ENCODE peak calls at places on chromosomes 4 and X, in ten cellular contexts. M is activated CD8-positive, alpha-beta memory T cell treated with anti-CD3 and anti-CD28 coated beads for 24 hours; W is sigmoid colon; K is naive thymus-derived CD4-positive, alpha-beta T cell; C is HFFc6; J is activated gamma-delta T cell; N is NCI-H82; D is GM13977; L is brain microvascular endothelial cell; O is RPMI7951. R is an unnamed sample.

GRCh38 chr4:121873604-121874003 is 3.3 kb upstream of the BBS7 start:
- DNase-seq in M (no peak), W (no peak), N (no peak), L (no peak), J (no peak), D (no peak), O (peak), C (no peak), K (no peak), R (peak)

GRCh38 chr4:48268956-48269860 is at the start of gene TEC:
- DNase-seq in M (no peak), C (no peak), W (peak), D (peak), O (peak), L (no peak), J (no peak), N (peak), K (peak), R (no peak)

GRCh38 chrX:20620301-20620700 is 353.6 kb upstream of the RPS6KA3 start:
- DNase-seq in N (no peak), C (no peak), K (no peak), M (no peak), W (no peak), L (peak), O (peak), J (no peak), D (no peak), R (peak)

GRCh38 chrX:153984351-153985178 is 12.0 kb downstream of the TMEM187 start:
- DNase-seq in N (no peak), L (no peak), W (no peak), K (no peak), M (peak), C (no peak), O (no peak), J (no peak), D (peak), R (no peak)

GRCh38 chrX:65750674-65751469 is 83.4 kb downstream of the MSN start:
- DNase-seq in L (no peak), N (no peak), M (no peak), K (peak), J (no peak), D (no peak), O (no peak), W (no peak), C (no peak), R (no peak)

GRCh38 chrX:33831211-33831610 is 300.9 kb downstream of the FAM47A start:
- DNase-seq in N (no peak), O (no peak), M (no peak), J (no peak), K (no peak), L (no peak), W (no peak), C (no peak), D (no peak), R (no peak)

GRCh38 chr4:3200423-3201090 is 48.4 kb upstream of the MSANTD1 start:
- DNase-seq in L (no peak), M (no peak), C (no peak), W (no peak), O (no peak), N (no peak), K (no peak), J (no peak), D (no peak), R (no peak)

GRCh38 chr4:172134536-172134935 is 321.3 kb downstream of the GALNTL6 start:
- DNase-seq in N (no peak), J (no peak), O (no peak), C (peak), D (no peak), M (no peak), K (no peak), W (no peak), L (no peak), R (peak)

GRCh38 chr4:38902695-38903094 is 35.1 kb downstream of the FAM114A1 start:
- DNase-seq in K (peak), M (no peak), J (no peak), W (no peak), C (no peak), O (peak), L (no peak), N (peak), D (peak), R (no peak)

GRCh38 chrX:106263817-106264216 is 95.7 kb downstream of the PWWP3B start:
- DNase-seq in K (no peak), D (no peak), C (no peak), M (no peak), O (peak), L (peak), J (no peak), N (no peak), W (no peak), R (no peak)

GRCh38 chr4:146135941-146136340 is 39.6 kb upstream of the LSM6 start:
- DNase-seq in D (no peak), O (no peak), C (no peak), N (no peak), J (no peak), M (no peak), W (no peak), K (no peak), L (no peak), R (no peak)

GRCh38 chr4:182923376-182923775 is 6.2 kb upstream of the DCTD start:
- DNase-seq in K (no peak), C (no peak), M (no peak), L (no peak), N (no peak), J (no peak), D (no peak), W (no peak), O (peak), R (no peak)

GRCh38 chr4:144463896-144464295 is 182.1 kb upstream of the HHIP start:
- DNase-seq in M (no peak), D (no peak), O (no peak), C (no peak), K (no peak), L (no peak), W (no peak), J (no peak), N (no peak), R (no peak)

GRCh38 chr4:158856852-158857251 is 88.0 kb downstream of the FNIP2 start:
- DNase-seq in W (no peak), C (peak), L (no peak), J (no peak), M (no peak), O (peak), K (peak), N (peak), D (peak), R (no peak)

GRCh38 chr4:3776166-3777032 is 10.2 kb downstream of the ADRA2C start:
- DNase-seq in J (no peak), L (no peak), O (no peak), D (no peak), W (no peak), K (no peak), M (no peak), C (no peak), N (no peak), R (no peak)

GRCh38 chrX:46198858-46199257 is 346.4 kb downstream of the ZNF674 start:
- DNase-seq in L (no peak), K (no peak), C (no peak), J (no peak), D (no peak), O (no peak), M (no peak), W (no peak), N (no peak), R (no peak)